ENCODE peak calls at places on chromosomes 3 and 15, in nine cellular contexts. Y is AG04450, P is IMR-90, L is lower lobe of right lung, N is tibial artery, E is GM23338, K is brain microvascular endothelial cell, B is left lung, M is Peyer's patch. F is an unnamed sample.

GRCh38 chr15:39472661-39473657 is 107.9 kb upstream of the THBS1 start:
- DNase-seq in L (peak), P (peak), E (no peak), M (peak), N (peak), Y (peak), B (no peak), K (peak), F (peak)

GRCh38 chr15:78033864-78034263 is 43.6 kb downstream of the TBC1D2B start:
- DNase-seq in N (no peak), K (no peak), Y (no peak), M (no peak), P (peak), B (no peak), L (no peak), E (no peak), F (no peak)

GRCh38 chr15:71111950-71112349 is 3.3 kb upstream of the THSD4 start:
- DNase-seq in Y (no peak), B (no peak), P (no peak), M (no peak), L (no peak), E (no peak), K (no peak), N (no peak), F (no peak)

GRCh38 chr15:65197337-65197645 is 12.1 kb upstream of the CLPX start:
- DNase-seq in K (no peak), B (no peak), E (no peak), L (no peak), N (no peak), Y (no peak), M (no peak), P (no peak), F (no peak)

GRCh38 chr15:70494529-70494860 is 268.9 kb downstream of the UACA start:
- DNase-seq in M (peak), E (no peak), L (no peak), Y (no peak), N (no peak), K (no peak), B (no peak), P (no peak), F (no peak)

GRCh38 chr3:197394464-197395321 is 96.3 kb upstream of the DLG1 start:
- DNase-seq in N (peak), L (no peak), Y (peak), K (peak), P (peak), B (no peak), E (no peak), M (no peak), F (no peak)

GRCh38 chr3:10337323-10338163 is 16.6 kb upstream of the SEC13 start:
- DNase-seq in L (no peak), M (no peak), P (no peak), K (no peak), B (no peak), N (no peak), Y (no peak), E (no peak), F (no peak)

GRCh38 chr3:33577588-33577987 is 137.4 kb upstream of the UBP1 start:
- DNase-seq in Y (no peak), L (no peak), N (no peak), B (no peak), K (no peak), P (no peak), M (no peak), E (peak), F (no peak)

GRCh38 chr3:193053031-193053430 is 135.4 kb upstream of the MB21D2 start:
- DNase-seq in P (no peak), E (no peak), Y (no peak), N (no peak), K (peak), B (no peak), L (no peak), M (no peak), F (no peak)

GRCh38 chr3:151873433-151873832 is at the start of gene SUCNR1:
- DNase-seq in M (no peak), P (no peak), L (no peak), K (no peak), B (no peak), Y (no peak), E (no peak), N (no peak), F (no peak)

GRCh38 chr15:66740802-66741201 is 38.8 kb downstream of the SMAD6 start:
- DNase-seq in K (no peak), P (no peak), B (no peak), M (peak), E (no peak), N (peak), L (peak), Y (no peak), F (peak)

DNA sequence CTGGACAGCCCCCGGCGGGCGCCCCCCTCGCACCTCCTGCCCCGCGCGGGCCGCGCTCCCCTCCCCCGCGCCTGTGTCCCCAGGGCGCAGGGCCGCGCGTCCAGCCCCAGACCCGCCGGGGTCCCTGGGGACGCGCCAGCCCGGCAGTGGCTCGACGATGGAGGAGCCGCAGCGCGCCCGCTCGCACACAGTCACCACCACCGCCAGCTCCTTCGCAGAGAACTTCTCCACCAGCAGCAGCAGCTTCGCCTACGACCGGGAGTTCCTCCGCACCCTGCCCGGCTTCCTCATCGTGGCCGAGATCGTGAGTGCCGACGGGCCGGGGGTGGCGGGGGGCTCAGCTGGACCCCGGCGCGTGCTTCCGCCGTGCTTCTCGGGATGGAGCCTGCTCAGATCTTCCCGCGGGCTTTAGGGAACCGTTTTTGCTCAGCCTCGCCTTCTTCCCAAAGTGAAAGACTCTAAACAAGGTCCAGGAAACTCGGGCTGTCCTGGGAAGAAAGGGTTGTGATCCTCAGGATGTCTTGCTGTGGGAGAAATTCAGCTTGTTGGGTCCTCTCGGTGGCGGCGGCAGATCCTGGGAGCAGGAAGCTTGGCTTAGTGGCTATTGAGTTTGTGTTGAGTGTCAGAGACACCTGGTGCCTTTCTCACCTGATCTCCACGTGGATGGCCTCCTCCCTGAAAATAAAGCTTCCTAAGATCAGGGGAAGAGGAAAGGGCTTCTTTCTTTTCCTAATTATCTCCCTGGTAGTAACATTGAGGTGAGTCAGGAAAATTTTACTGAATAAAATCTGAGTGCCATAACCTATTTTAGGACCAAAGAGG is 547 bp downstream of the CMTM8 start:
- DNase-seq in P (peak), K (no peak), Y (no peak), N (no peak), B (peak), L (peak), M (peak), E (peak), F (peak)
- H3K4me3 ChIP-seq in P (peak), K (peak), Y (peak), N (peak), B (peak), L (peak), M (peak), E (peak), F (peak)

GRCh38 chr3:174099724-174100123 is 702.2 kb downstream of the NLGN1 start:
- DNase-seq in Y (no peak), N (no peak), E (no peak), L (no peak), K (no peak), M (no peak), P (no peak), B (no peak), F (no peak)

GRCh38 chr3:174101244-174101643 is 703.7 kb downstream of the NLGN1 start:
- DNase-seq in K (no peak), E (no peak), P (peak), N (no peak), M (no peak), B (no peak), Y (no peak), L (no peak), F (no peak)

GRCh38 chr3:174100744-174101143 is 703.2 kb downstream of the NLGN1 start:
- DNase-seq in Y (no peak), B (no peak), M (no peak), E (no peak), K (no peak), L (no peak), N (no peak), P (peak), F (no peak)

GRCh38 chr3:174094671-174095070 is 697.1 kb downstream of the NLGN1 start:
- DNase-seq in P (no peak), E (no peak), B (no peak), L (no peak), Y (no peak), K (no peak), M (no peak), N (no peak), F (no peak)

GRCh38 chr3:174097686-174098085 is 700.1 kb downstream of the NLGN1 start:
- DNase-seq in E (no peak), Y (no peak), N (no peak), L (no peak), P (no peak), K (no peak), B (no peak), M (no peak), F (no peak)
- H3K27ac ChIP-seq in E (no peak), Y (no peak), N (no peak), L (no peak), P (no peak), K (no peak), B (no peak), M (no peak), F (no peak)

GRCh38 chr15:63490345-63491034 is 13.9 kb upstream of the USP3 start:
- DNase-seq in B (no peak), L (no peak), M (no peak), K (no peak), N (no peak), P (no peak), Y (no peak), E (no peak), F (no peak)

GRCh38 chr15:63488432-63488910 is 15.9 kb upstream of the USP3 start:
- DNase-seq in P (no peak), B (no peak), L (no peak), Y (no peak), K (no peak), M (no peak), N (no peak), E (no peak), F (no peak)

GRCh38 chr15:63484433-63484832 is 20.0 kb upstream of the USP3 start:
- DNase-seq in M (no peak), P (no peak), K (no peak), Y (no peak), B (no peak), E (no peak), N (no peak), L (no peak), F (no peak)

GRCh38 chr15:63489352-63489751 is 15.0 kb upstream of the USP3 start:
- DNase-seq in B (no peak), E (no peak), L (no peak), K (no peak), N (no peak), P (no peak), M (no peak), Y (no peak), F (no peak)

DNA sequence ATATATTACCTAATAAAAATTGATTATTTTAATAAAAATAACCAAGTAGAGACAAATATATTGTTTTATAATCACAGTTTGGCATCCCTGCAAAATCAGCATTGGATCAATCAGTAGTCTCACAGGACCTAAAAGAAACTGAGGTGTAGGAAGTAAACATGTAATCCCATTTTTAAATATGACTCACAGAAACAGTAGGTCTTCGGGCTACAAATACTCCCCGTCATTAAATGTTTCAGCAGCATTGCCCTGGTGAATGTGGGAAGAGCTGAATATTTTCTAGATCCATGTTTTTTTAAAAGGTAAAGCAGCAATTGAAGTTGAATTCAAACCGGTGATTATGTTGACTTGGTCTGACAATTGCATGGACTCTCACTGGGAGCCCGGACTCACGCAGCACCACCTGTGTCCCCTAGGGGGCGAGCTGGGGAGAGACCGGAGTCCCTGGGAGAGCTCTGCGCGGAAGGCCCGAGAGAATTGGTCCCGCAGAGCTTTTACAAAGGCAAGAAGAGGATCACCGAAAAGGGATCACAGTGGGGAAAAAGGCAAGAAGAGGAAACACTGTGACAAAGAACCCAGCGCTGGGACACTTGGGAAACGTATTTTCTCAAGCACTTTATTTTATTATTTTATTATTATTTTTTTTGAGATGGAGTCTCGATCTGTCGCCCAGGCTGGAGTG is 17.2 kb upstream of the USP3 start:
- DNase-seq in K (peak), M (peak), E (peak), B (peak), Y (no peak), L (peak), N (peak), P (peak), F (peak)
- H3K4me3 ChIP-seq in K (no peak), M (no peak), E (no peak), B (no peak), Y (no peak), L (no peak), N (no peak), P (no peak), F (no peak)

GRCh38 chr3:25151497-25151896 is 276.6 kb upstream of the RARB start:
- DNase-seq in N (no peak), P (no peak), M (no peak), K (peak), L (no peak), Y (no peak), E (no peak), B (no peak), F (no peak)
- H3K27ac ChIP-seq in N (peak), P (no peak), M (no peak), K (peak), L (peak), Y (no peak), E (no peak), B (no peak), F (peak)

GRCh38 chr3:11560746-11561145 is 83.0 kb downstream of the VGLL4 start:
- DNase-seq in N (peak), Y (no peak), B (peak), L (no peak), M (no peak), K (no peak), E (no peak), P (no peak), F (no peak)

GRCh38 chr3:11559816-11560633 is 83.7 kb downstream of the VGLL4 start:
- DNase-seq in L (no peak), E (no peak), M (no peak), N (peak), K (no peak), P (no peak), Y (no peak), B (peak), F (no peak)

GRCh38 chr3:11558002-11558401 is 85.7 kb downstream of the VGLL4 start:
- DNase-seq in L (peak), B (peak), K (peak), P (peak), M (no peak), E (no peak), Y (no peak), N (peak), F (no peak)

GRCh38 chr3:11558461-11558903 is 85.2 kb downstream of the VGLL4 start:
- DNase-seq in M (no peak), P (no peak), L (peak), N (peak), B (peak), Y (no peak), E (no peak), K (no peak), F (no peak)

GRCh38 chr3:11558918-11559815 is 84.5 kb downstream of the VGLL4 start:
- DNase-seq in B (peak), E (no peak), P (no peak), Y (no peak), K (no peak), N (peak), L (peak), M (no peak), F (no peak)
- H3K4me3 ChIP-seq in B (no peak), E (no peak), P (no peak), Y (no peak), K (no peak), N (no peak), L (no peak), M (no peak), F (no peak)

GRCh38 chr3:194194757-194195086 is 58.8 kb downstream of the HES1 start:
- DNase-seq in M (no peak), N (no peak), B (no peak), Y (no peak), K (no peak), E (no peak), P (no peak), L (no peak), F (no peak)

GRCh38 chr3:194196876-194197275 is 60.9 kb downstream of the HES1 start:
- DNase-seq in Y (no peak), P (no peak), L (no peak), M (no peak), K (no peak), B (no peak), N (no peak), E (no peak), F (no peak)

GRCh38 chr3:194194051-194194756 is 58.3 kb downstream of the HES1 start:
- DNase-seq in B (no peak), K (no peak), M (no peak), P (no peak), N (no peak), Y (no peak), L (no peak), E (no peak), F (no peak)

GRCh38 chr3:194197396-194197960 is 61.5 kb downstream of the HES1 start:
- DNase-seq in E (no peak), M (no peak), L (no peak), B (no peak), Y (no peak), P (no peak), K (no peak), N (no peak), F (no peak)

DNA sequence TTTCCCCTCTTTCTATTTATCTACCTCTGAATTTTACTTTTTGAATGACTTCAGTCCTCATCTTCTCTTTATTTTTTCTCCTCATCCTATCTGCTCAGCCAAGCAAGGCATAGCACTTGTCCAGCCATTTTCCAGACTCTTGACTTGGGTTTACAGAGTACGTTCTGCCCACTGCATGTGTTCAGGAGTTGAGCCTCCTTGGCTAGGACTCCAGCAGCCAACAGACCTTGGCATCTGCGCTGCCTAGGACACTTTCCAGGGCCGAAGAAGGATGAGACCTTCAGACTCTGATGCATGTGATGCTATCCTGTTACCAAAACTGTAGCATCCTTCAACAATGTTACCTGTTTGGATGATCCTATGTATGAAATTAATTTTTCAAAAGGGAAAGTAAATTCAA is 59.7 kb downstream of the HES1 start:
- DNase-seq in N (no peak), M (no peak), L (no peak), K (no peak), P (no peak), B (no peak), Y (no peak), E (no peak), F (no peak)
- H3K27ac ChIP-seq in N (no peak), M (no peak), L (no peak), K (no peak), P (no peak), B (no peak), Y (no peak), E (no peak), F (no peak)

GRCh38 chr3:86938305-86938704 is 52.6 kb downstream of the VGLL3 start:
- DNase-seq in B (no peak), K (no peak), L (no peak), Y (no peak), E (no peak), M (no peak), P (no peak), N (no peak), F (no peak)

GRCh38 chr3:86938706-86939105 is 52.2 kb downstream of the VGLL3 start:
- DNase-seq in P (peak), B (no peak), E (no peak), Y (peak), L (no peak), M (no peak), N (no peak), K (peak), F (no peak)

GRCh38 chr3:86942191-86942590 is 48.8 kb downstream of the VGLL3 start:
- DNase-seq in P (no peak), M (no peak), B (no peak), N (no peak), L (no peak), E (no peak), Y (no peak), K (no peak), F (no peak)

GRCh38 chr3:86934851-86935250 is 56.1 kb downstream of the VGLL3 start:
- DNase-seq in M (no peak), Y (no peak), L (no peak), B (no peak), K (no peak), P (no peak), E (no peak), N (no peak), F (no peak)

GRCh38 chr3:86937306-86937791 is 53.6 kb downstream of the VGLL3 start:
- DNase-seq in Y (peak), M (no peak), B (no peak), N (peak), E (no peak), P (peak), K (peak), L (no peak), F (no peak)
- H3K4me3 ChIP-seq in Y (no peak), M (no peak), B (no peak), N (peak), E (no peak), P (no peak), K (no peak), L (no peak), F (no peak)

GRCh38 chr3:53823956-53824320 is 22.3 kb downstream of the CHDH start:
- DNase-seq in P (no peak), L (no peak), K (no peak), Y (no peak), E (no peak), N (peak), M (no peak), B (no peak), F (no peak)
- H3K27ac ChIP-seq in P (no peak), L (no peak), K (no peak), Y (no peak), E (no peak), N (no peak), M (no peak), B (no peak), F (no peak)